ENCODE peak calls at places on chromosomes 13 and 19, in six cellular contexts. T is astrocyte of the spinal cord; G is tibial artery; P is neural progenitor cell; X is left lung; U is CD8-positive, alpha-beta memory T cell. B is an unnamed sample.

GRCh38 chr19:48798937-48799336 is 11.9 kb downstream of the BCAT2 start:
- DNase-seq in X (no peak), P (peak; percentile 51), G (no peak), U (no peak), T (peak; percentile 55), B (no peak)

GRCh38 chr13:76610819-76611415 is 275.3 kb downstream of the KCTD12 start:
- DNase-seq in P (no peak), G (no peak), U (no peak), X (no peak), T (no peak), B (no peak)

GRCh38 chr13:113226873-113227272 is 17.5 kb downstream of the CUL4A start:
- DNase-seq in T (peak; percentile 3), P (no peak), U (no peak), X (no peak), G (no peak), B (no peak)

GRCh38 chr19:48283908-48284307 is 14.0 kb downstream of the ZNF114 start:
- DNase-seq in P (no peak), T (peak; percentile 83), G (no peak), X (no peak), U (no peak), B (no peak)

GRCh38 chr19:5133986-5134595 is 165.2 kb downstream of the KDM4B start:
- DNase-seq in U (no peak), P (no peak), T (no peak), G (no peak), X (no peak), B (no peak)

GRCh38 chr19:4877753-4878490 is 10.5 kb upstream of the PLIN3 start:
- DNase-seq in T (peak; percentile 43), X (no peak), G (peak; percentile 88), U (no peak), P (peak; percentile 66), B (no peak)

GRCh38 chr19:49335071-49335783 is at the start of gene CD37:
- DNase-seq in T (no peak), P (no peak), U (peak; percentile 40), G (peak; percentile 66), X (peak; percentile 54), B (no peak)

GRCh38 chr13:73698859-73699258 is 435.3 kb downstream of the KLF12 start:
- DNase-seq in T (no peak), U (no peak), G (no peak), P (no peak), X (no peak), B (no peak)

GRCh38 chr13:51861728-51862300 is at the start of gene CCDC70:
- DNase-seq in X (no peak), G (no peak), U (no peak), T (peak; percentile 36), P (no peak), B (no peak)

GRCh38 chr13:62019858-62020257 is 604.2 kb upstream of the PCDH20 start:
- DNase-seq in P (no peak), X (no peak), U (no peak), T (no peak), G (no peak), B (no peak)

GRCh38 chr13:30164141-30164540 is 143.2 kb downstream of the KATNAL1 start:
- DNase-seq in G (no peak), P (no peak), U (no peak), T (no peak), X (no peak), B (no peak)

GRCh38 chr13:36275190-36276002 is 22.2 kb downstream of the CCDC169 start:
- DNase-seq in T (peak; percentile 82), G (no peak), U (no peak), X (no peak), P (peak; percentile 80), B (no peak)

GRCh38 chr13:69970521-69970920 is 137.1 kb upstream of the ATXN8OS start:
- DNase-seq in U (no peak), T (peak; percentile 10), G (no peak), X (no peak), P (no peak), B (no peak)

GRCh38 chr19:45125975-45126493 is 33.1 kb downstream of the PPP1R37 start:
- DNase-seq in X (peak; percentile 60), P (peak; percentile 76), T (peak; percentile 37), U (peak; percentile 53), G (no peak), B (peak; percentile 58)

GRCh38 chr13:98098511-98098910 is 44.4 kb upstream of the FARP1 start:
- DNase-seq in G (no peak), X (no peak), U (no peak), P (no peak), T (peak; percentile 32), B (no peak)

GRCh38 chr19:11480927-11481776 is at the start of gene ELAVL3:
- DNase-seq in G (no peak), T (no peak), X (no peak), P (peak; percentile 72), U (no peak), B (no peak)

GRCh38 chr13:44296856-44297255 is 76.8 kb upstream of the SERP2 start:
- DNase-seq in G (no peak), P (no peak), T (no peak), X (no peak), U (no peak), B (peak; percentile 70)

GRCh38 chr19:44746946-44747738 is 1.4 kb upstream of the BCL3 start:
- DNase-seq in T (peak; percentile 97), U (peak; percentile 91), G (peak; percentile 98), X (peak; percentile 97), P (peak; percentile 82), B (peak; percentile 97)

GRCh38 chr13:89688908-89689307 is 1658.6 kb upstream of the MIR17HG start:
- DNase-seq in G (no peak), P (peak; percentile 12), U (no peak), X (peak; percentile 48), T (no peak), B (no peak)

GRCh38 chr13:24220086-24220703 is 59.7 kb downstream of the SPATA13 start:
- DNase-seq in U (no peak), T (peak; percentile 83), P (peak; percentile 89), X (no peak), G (no peak), B (peak; percentile 16)

GRCh38 chr19:17074628-17075034 is 621 bp downstream of the HAUS8 start:
- DNase-seq in X (no peak), T (no peak), U (no peak), P (no peak), G (no peak), B (no peak)

GRCh38 chr13:31209172-31209818 is 9.5 kb downstream of the B3GLCT start:
- DNase-seq in T (peak; percentile 63), G (no peak), U (no peak), X (no peak), P (peak; percentile 69), B (peak; percentile 38)

GRCh38 chr13:108527849-108528248 is 101.6 kb upstream of the MYO16 start:
- DNase-seq in G (no peak), U (no peak), T (no peak), P (no peak), X (no peak), B (no peak)

GRCh38 chr19:6098574-6098973 is 11.7 kb downstream of the RFX2 start:
- DNase-seq in T (no peak), X (no peak), P (no peak), U (no peak), G (peak; percentile 54), B (no peak)

GRCh38 chr19:1172353-1173159 is 1.5 kb downstream of the SBNO2 start:
- DNase-seq in U (no peak), X (no peak), P (peak; percentile 52), T (peak; percentile 41), G (peak; percentile 86), B (peak; percentile 59)

GRCh38 chr19:1171755-1172352 is 2.2 kb downstream of the SBNO2 start:
- DNase-seq in P (peak; percentile 57), T (no peak), U (no peak), G (no peak), X (no peak), B (no peak)

GRCh38 chr19:1173845-1174809 is at the start of gene SBNO2:
- DNase-seq in T (peak; percentile 89), X (peak; percentile 91), P (peak; percentile 93), G (peak; percentile 91), U (peak; percentile 81), B (peak; percentile 74)

GRCh38 chr19:1175020-1175419 is 952 bp upstream of the SBNO2 start:
- DNase-seq in P (no peak), X (no peak), T (no peak), G (no peak), U (no peak), B (no peak)

GRCh38 chr19:1173160-1173844 is 766 bp downstream of the SBNO2 start:
- DNase-seq in U (no peak), G (peak; percentile 75), P (peak; percentile 46), X (no peak), T (no peak), B (no peak)
- H3K4me3 ChIP-seq in U (peak overlapping the region; percentile 79), G (peak overlapping the region; percentile 79), P (peak overlapping the region; percentile 79), X (peak overlapping the region; percentile 85), T (peak overlapping the region; percentile 68), B (peak overlapping the region; percentile 67)

GRCh38 chr19:40687525-40688016 is 2.9 kb downstream of the NUMBL start:
- DNase-seq in U (peak; percentile 24), X (peak; percentile 60), G (peak; percentile 92), T (peak; percentile 26), P (no peak), B (peak; percentile 35)
- H3K4me3 ChIP-seq in U (no peak overlapping the region), X (no peak overlapping the region), G (peak overlapping the region; percentile 74), T (no peak overlapping the region), P (no peak overlapping the region), B (no peak overlapping the region)

GRCh38 chr19:46451352-46451751 is 20.0 kb downstream of the PNMA8A start:
- DNase-seq in P (no peak), T (no peak), X (no peak), G (no peak), U (no peak), B (no peak)

GRCh38 chr19:46448601-46449000 is 19.9 kb upstream of the PNMA8C start:
- DNase-seq in G (peak; percentile 33), U (no peak), P (no peak), X (no peak), T (no peak), B (no peak)

GRCh38 chr19:46453661-46454060 is 17.7 kb downstream of the PNMA8A start:
- DNase-seq in G (no peak), T (no peak), P (no peak), U (no peak), X (no peak), B (no peak)

GRCh38 chr19:46456930-46457329 is 14.4 kb downstream of the PNMA8A start:
- DNase-seq in U (no peak), T (no peak), X (no peak), P (no peak), G (no peak), B (no peak)

GRCh38 chr19:46454244-46454643 is 17.1 kb downstream of the PNMA8A start:
- DNase-seq in X (no peak), T (no peak), P (no peak), G (no peak), U (no peak), B (no peak)
- H3K4me3 ChIP-seq in X (no peak overlapping the region), T (no peak overlapping the region), P (no peak overlapping the region), G (no peak overlapping the region), U (no peak overlapping the region), B (no peak overlapping the region)

GRCh38 chr13:83121904-83122303 is 760.4 kb downstream of the SLITRK1 start:
- DNase-seq in X (no peak), P (no peak), U (no peak), T (no peak), G (no peak), B (no peak)
- H3K4me3 ChIP-seq in X (no peak overlapping the region), P (no peak overlapping the region), U (no peak overlapping the region), T (no peak overlapping the region), G (no peak overlapping the region), B (no peak overlapping the region)

B was measured in MG63.